ENCODE peak calls at places on chromosome 12, in nine cellular contexts. J is left ventricle myocardium inferior; R is NCI-H2029; C is tibial artery; M is stimulated activated naive B cell treated with anti-CD40 and anti-IgM and Interleukin-4, amounts not matched to agents 10 μg/mL and 1 μg/mL and 100 μg/mL, for 72 hours; B is skeletal muscle cell; F is HS-5; G is stimulated activated CD4-positive, alpha-beta T cell treated with anti-CD3 and anti-CD28 coated beads, Interleukin-2, amount 100 ng/mL, for 48 hours; L is CD4-positive, alpha-beta memory T cell. X is an unnamed sample.

GRCh38 chr12:3930216-3930615 is 57.0 kb upstream of the PARP11 start:
- DNase-seq in G (no peak), M (no peak), L (no peak), F (no peak), R (no peak), B (no peak), J (no peak), C (no peak), X (no peak)

GRCh38 chr12:132557969-132558856 is 52.2 kb downstream of the LRCOL1 start:
- DNase-seq in B (no peak), C (no peak), J (no peak), R (no peak), M (no peak), F (no peak), G (no peak), L (no peak), X (no peak)

GRCh38 chr12:15558915-15559528 is 230.2 kb downstream of the EPS8 start:
- DNase-seq in M (no peak), C (no peak), B (peak), G (no peak), L (no peak), J (no peak), F (peak), R (no peak), X (no peak)

GRCh38 chr12:30134229-30134628 is 350.5 kb upstream of the TMTC1 start:
- DNase-seq in F (no peak), M (no peak), B (no peak), G (no peak), R (peak), C (no peak), L (no peak), J (no peak), X (no peak)

GRCh38 chr12:46553266-46553665 is 180.7 kb upstream of the SLC38A2 start:
- DNase-seq in F (no peak), B (peak), G (no peak), M (no peak), R (no peak), L (no peak), J (no peak), C (peak), X (no peak)

GRCh38 chr12:132356686-132357622 is 27.6 kb upstream of the GALNT9 start:
- DNase-seq in J (peak), B (peak), L (no peak), R (no peak), G (no peak), M (no peak), F (peak), C (no peak), X (no peak)

GRCh38 chr12:23655112-23655511 is 294.4 kb downstream of the SOX5 start:
- DNase-seq in L (no peak), J (no peak), F (no peak), M (no peak), C (no peak), R (no peak), G (no peak), B (no peak), X (no peak)

GRCh38 chr12:16324772-16325171 is 22.7 kb upstream of the MGST1 start:
- DNase-seq in B (no peak), G (no peak), F (no peak), R (no peak), C (no peak), L (no peak), M (no peak), J (no peak), X (no peak)

GRCh38 chr12:123660328-123660727 is 10.6 kb upstream of the TCTN2 start:
- DNase-seq in L (no peak), B (peak), C (no peak), F (peak), G (no peak), M (no peak), R (no peak), J (no peak), X (no peak)

GRCh38 chr12:761276-761675 is 8.9 kb downstream of the WNK1 start:
- DNase-seq in F (no peak), L (no peak), R (no peak), J (no peak), C (no peak), B (no peak), G (no peak), M (no peak), X (no peak)